ENCODE peak calls at places on chromosomes 13 and 19, in seven cellular contexts. F is colonic mucosa, R is GM23248, D is upper lobe of right lung, X is aorta, B is tibial nerve, I is esophagus squamous epithelium. T is an unnamed sample. For H3K27me3 and H3K36me3, the result is how much of the 10 kb centered on the place peaks cover.

GRCh38 chr19:6572217-6572616 is 18.7 kb downstream of the CD70 start:
- DNase-seq in F (no peak), R (no peak), D (no peak), X (peak), B (peak), I (no peak), T (no peak)

GRCh38 chr13:97339019-97339988 is 94.7 kb upstream of the RAP2A start:
- DNase-seq in F (peak), R (peak), D (no peak), X (peak), B (peak), I (no peak), T (no peak)

GRCh38 chr13:105537113-105537512 is 998.3 kb downstream of the EFNB2 start:
- DNase-seq in F (no peak), R (no peak), D (no peak), X (no peak), B (no peak), I (no peak), T (no peak)

GRCh38 chr19:23718802-23719201 is 31.8 kb upstream of the ZNF675 start:
- DNase-seq in F (no peak), R (no peak), D (no peak), X (no peak), B (no peak), I (no peak), T (no peak)

GRCh38 chr19:3982701-3983541 is 2.3 kb downstream of the EEF2 start:
- DNase-seq in F (no peak), R (peak), D (no peak), X (peak), B (no peak), I (no peak), T (no peak)

GRCh38 chr19:23070353-23070781 is 46.5 kb upstream of the ZNF730 start:
- DNase-seq in F (peak), R (peak), D (no peak), X (peak), B (no peak), I (no peak), T (no peak)

GRCh38 chr13:46179576-46180368 is 2.2 kb downstream of the LCP1 start:
- DNase-seq in F (peak), R (no peak), D (peak), X (peak), B (peak), I (peak), T (no peak)

GRCh38 chr13:44818016-44818415 is 171.3 kb downstream of the NUFIP1 start:
- DNase-seq in F (no peak), R (no peak), D (no peak), X (no peak), B (no peak), I (no peak), T (no peak)

GRCh38 chr13:31213681-31214289 is 14.0 kb downstream of the B3GLCT start:
- DNase-seq in F (no peak), R (peak), D (no peak), X (no peak), B (no peak), I (no peak), T (no peak)

GRCh38 chr13:46321494-46322225 is 65.4 kb downstream of the RUBCNL start:
- DNase-seq in F (peak), R (peak), D (no peak), X (peak), B (peak), I (no peak), T (peak)

GRCh38 chr13:39822437-39822836 is 167.0 kb downstream of the COG6 start:
- DNase-seq in F (no peak), R (no peak), D (no peak), X (no peak), B (no peak), I (no peak), T (no peak)

GRCh38 chr13:57631607-57632275 is at the start of gene PCDH17:
- DNase-seq in F (no peak), R (peak), D (peak), X (peak), B (no peak), I (no peak), T (no peak)

GRCh38 chr19:7611541-7612279 is 16.0 kb downstream of the CAMSAP3 start:
- DNase-seq in F (no peak), R (no peak), D (peak), X (no peak), B (no peak), I (no peak), T (no peak)

GRCh38 chr13:40665061-40665753 is 1.2 kb downstream of the FOXO1 start:
- DNase-seq in F (peak), R (peak), D (peak), X (peak), B (no peak), I (no peak), T (peak)

GRCh38 chr13:96925869-96926628 is 68.2 kb downstream of the OXGR1 start:
- DNase-seq in F (peak), R (no peak), D (no peak), X (no peak), B (no peak), I (no peak), T (peak)

GRCh38 chr19:21482863-21483276 is 22.5 kb upstream of the ZNF429 start:
- DNase-seq in F (peak), R (peak), D (peak), X (peak), B (no peak), I (no peak), T (no peak)

GRCh38 chr13:26406791-26407190 is 150.7 kb upstream of the WASF3 start:
- DNase-seq in F (no peak), R (peak), D (no peak), X (no peak), B (no peak), I (no peak), T (no peak)

GRCh38 chr19:55670280-55671053 is 4.6 kb upstream of the EPN1 start:
- DNase-seq in F (no peak), R (no peak), D (no peak), X (peak), B (no peak), I (no peak), T (peak)

GRCh38 chr13:79679334-79679733 is 198.4 kb downstream of the NDFIP2 start:
- DNase-seq in F (peak), R (peak), D (peak), X (peak), B (peak), I (no peak), T (peak)

GRCh38 chr13:110841406-110841805 is 73.5 kb downstream of the ANKRD10 start:
- DNase-seq in F (no peak), R (no peak), D (no peak), X (no peak), B (no peak), I (no peak), T (no peak)

GRCh38 chr19:5632241-5632612 is 9.3 kb downstream of the SAFB start:
- DNase-seq in F (no peak), R (no peak), D (no peak), X (no peak), B (no peak), I (no peak), T (no peak)

GRCh38 chr19:58009666-58010301 is 7.2 kb upstream of the ZNF606 start:
- DNase-seq in F (peak), R (peak), D (peak), X (peak), B (peak), I (no peak), T (peak)

GRCh38 chr19:47319923-47320871 is 10.5 kb downstream of the C5AR1 start:
- DNase-seq in F (no peak), R (no peak), D (no peak), X (no peak), B (no peak), I (no peak), T (no peak)

GRCh38 chr19:50762554-50762953 is 7.7 kb upstream of the GPR32 start:
- DNase-seq in F (no peak), R (no peak), D (no peak), X (no peak), B (no peak), I (no peak), T (no peak)

GRCh38 chr19:50770888-50771287 is 624 bp downstream of the GPR32 start:
- DNase-seq in F (no peak), R (no peak), D (no peak), X (no peak), B (no peak), I (no peak), T (no peak)

GRCh38 chr19:50772408-50773311 is 2.4 kb downstream of the GPR32 start:
- DNase-seq in F (no peak), R (peak), D (no peak), X (no peak), B (no peak), I (no peak), T (no peak)

DNA sequence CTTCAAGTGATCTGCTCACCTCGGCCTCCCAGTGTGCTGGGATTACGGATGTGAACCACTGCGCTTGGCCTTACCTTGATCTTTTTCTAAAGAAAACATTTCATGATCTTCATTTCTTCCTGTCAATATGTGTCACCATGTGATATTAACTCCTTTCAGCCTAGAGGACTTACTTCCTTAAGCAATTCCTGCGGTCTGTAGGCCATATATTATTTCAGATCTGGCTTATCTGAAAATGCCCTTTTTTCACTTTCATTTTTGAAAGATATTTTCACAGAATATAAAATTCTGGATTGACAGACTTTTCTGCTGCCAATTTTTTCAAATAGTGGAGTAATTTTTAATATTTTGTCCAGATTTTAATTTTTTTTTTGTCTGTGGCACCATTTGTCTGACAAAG is 2.0 kb upstream of the GPR32 start:
- DNase-seq in F (no peak), R (no peak), D (no peak), X (no peak), B (no peak), I (no peak), T (no peak)
- H3K27me3 ChIP-seq in F (under half), R (under half), D (under half), X (under half), B (under half), I (under half), T (under half)

GRCh38 chr13:77016888-77017623 is 9.9 kb downstream of the FBXL3 start:
- DNase-seq in F (no peak), R (no peak), D (no peak), X (no peak), B (no peak), I (no peak), T (no peak)

GRCh38 chr13:77014906-77015685 is 11.9 kb downstream of the FBXL3 start:
- DNase-seq in F (no peak), R (no peak), D (no peak), X (no peak), B (no peak), I (no peak), T (no peak)

GRCh38 chr13:77019756-77020155 is 7.2 kb downstream of the FBXL3 start:
- DNase-seq in F (no peak), R (no peak), D (no peak), X (no peak), B (no peak), I (no peak), T (no peak)

GRCh38 chr13:77013853-77014542 is 13.0 kb downstream of the FBXL3 start:
- DNase-seq in F (no peak), R (no peak), D (no peak), X (no peak), B (no peak), I (no peak), T (no peak)

GRCh38 chr13:77016241-77016812 is 10.6 kb downstream of the FBXL3 start:
- DNase-seq in F (no peak), R (no peak), D (no peak), X (no peak), B (no peak), I (no peak), T (no peak)
- H3K36me3 ChIP-seq in F (under half), R (half or more), D (half or more), X (under half), B (half or more), I (half or more), T (under half)

GRCh38 chr13:33017410-33017929 is 1.2 kb downstream of the KL start:
- DNase-seq in F (peak), R (peak), D (no peak), X (peak), B (peak), I (no peak), T (peak)

GRCh38 chr13:33015275-33015674 is 948 bp upstream of the KL start:
- DNase-seq in F (no peak), R (no peak), D (no peak), X (no peak), B (peak), I (no peak), T (no peak)

GRCh38 chr13:33016414-33017409 is at the start of gene KL:
- DNase-seq in F (peak), R (peak), D (peak), X (peak), B (no peak), I (no peak), T (no peak)

GRCh38 chr13:33014291-33014690 is 1.9 kb upstream of the KL start:
- DNase-seq in F (no peak), R (no peak), D (no peak), X (no peak), B (no peak), I (no peak), T (no peak)

GRCh38 chr13:33015791-33016323 is 366 bp upstream of the KL start:
- DNase-seq in F (peak), R (peak), D (peak), X (no peak), B (no peak), I (no peak), T (no peak)
- H3K27me3 ChIP-seq in F (under half), R (half or more), D (under half), X (under half), B (under half), I (under half), T (under half)

GRCh38 chr19:13762635-13763235 is 1.6 kb upstream of the MRI1 start:
- DNase-seq in F (no peak), R (no peak), D (no peak), X (no peak), B (no peak), I (no peak), T (no peak)

GRCh38 chr19:13764101-13764807 is at the start of gene MRI1:
- DNase-seq in F (peak), R (peak), D (peak), X (peak), B (peak), I (no peak), T (peak)

GRCh38 chr19:13764821-13765394 is 586 bp downstream of the MRI1 start:
- DNase-seq in F (no peak), R (peak), D (peak), X (no peak), B (no peak), I (no peak), T (peak)

GRCh38 chr19:13761423-13761822 is 2.9 kb upstream of the MRI1 start:
- DNase-seq in F (no peak), R (no peak), D (no peak), X (no peak), B (no peak), I (no peak), T (no peak)

DNA sequence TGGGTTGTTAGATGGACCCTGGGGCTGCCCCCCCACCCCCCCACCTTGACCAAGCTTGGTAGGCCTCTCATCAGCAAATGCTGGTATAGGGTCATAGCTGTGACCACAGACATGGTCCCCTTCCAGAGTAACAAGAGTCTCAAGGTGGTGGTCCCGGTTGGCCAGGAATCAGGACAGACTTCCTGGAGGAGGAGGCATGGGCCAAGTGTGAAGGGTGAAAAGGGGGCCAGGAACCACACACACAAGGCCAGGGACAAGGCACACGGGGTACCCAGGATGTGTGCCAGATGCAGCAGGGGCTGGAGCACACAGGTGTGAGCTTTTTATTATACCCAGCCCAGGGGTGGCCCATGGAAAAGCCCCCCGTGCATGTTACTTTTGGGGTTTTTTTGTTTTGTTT is 1.0 kb upstream of the MRI1 start:
- DNase-seq in F (no peak), R (no peak), D (no peak), X (no peak), B (no peak), I (no peak), T (no peak)
- H3K36me3 ChIP-seq in F (under half), R (under half), D (under half), X (under half), B (half or more), I (half or more), T (under half)

GRCh38 chr13:22032905-22033304 is 362.0 kb downstream of the FGF9 start:
- DNase-seq in F (no peak), R (no peak), D (no peak), X (no peak), B (no peak), I (no peak), T (no peak)
- H3K27me3 ChIP-seq in F (under half), R (under half), D (under half), X (under half), B (under half), I (under half), T (under half)

GRCh38 chr13:29587645-29588044 is 7.8 kb downstream of the SLC7A1 start:
- DNase-seq in F (no peak), R (peak), D (no peak), X (no peak), B (no peak), I (no peak), T (no peak)

GRCh38 chr13:29581666-29582065 is 13.8 kb downstream of the SLC7A1 start:
- DNase-seq in F (no peak), R (peak), D (no peak), X (no peak), B (no peak), I (no peak), T (no peak)

GRCh38 chr13:29582171-29582570 is 13.3 kb downstream of the SLC7A1 start:
- DNase-seq in F (peak), R (peak), D (no peak), X (no peak), B (no peak), I (no peak), T (no peak)

GRCh38 chr13:29579094-29579493 is 16.4 kb downstream of the SLC7A1 start:
- DNase-seq in F (no peak), R (no peak), D (no peak), X (no peak), B (no peak), I (no peak), T (no peak)

DNA sequence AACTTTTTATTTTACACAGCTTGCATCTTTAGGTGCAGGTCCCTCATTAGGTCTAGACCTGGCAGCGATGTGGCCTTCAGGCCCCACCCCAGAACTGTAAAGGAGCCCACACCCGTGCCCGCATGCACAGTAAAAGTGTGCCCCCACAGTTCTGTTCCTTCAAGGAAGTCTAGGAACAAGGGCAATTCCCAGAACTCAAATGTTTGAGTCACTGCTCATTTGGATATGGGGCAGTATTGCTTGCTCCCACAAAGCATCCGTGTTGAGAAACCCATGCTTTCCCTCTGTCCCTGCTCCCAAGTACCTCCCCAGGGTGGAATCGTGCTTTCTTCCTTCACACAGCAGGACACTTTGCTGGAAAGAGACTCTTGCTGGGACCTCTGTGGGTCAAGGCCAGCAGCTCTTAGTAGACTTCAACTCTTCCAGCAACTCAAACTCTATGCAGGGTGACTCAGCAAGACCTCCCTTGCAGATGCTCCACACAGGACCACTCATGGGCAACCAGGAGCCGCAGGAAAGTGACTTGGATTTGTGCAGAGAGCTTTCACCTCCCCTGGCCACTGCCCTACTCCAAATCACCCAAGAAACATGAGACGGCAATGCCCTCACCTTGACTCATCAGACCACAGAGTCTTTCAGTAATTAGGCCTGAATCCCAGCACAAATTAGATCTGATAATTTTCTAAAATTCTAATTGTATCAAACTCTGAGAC is 12.3 kb downstream of the SLC7A1 start:
- DNase-seq in F (peak), R (peak), D (no peak), X (no peak), B (no peak), I (no peak), T (no peak)
- H3K36me3 ChIP-seq in F (under half), R (under half), D (under half), X (under half), B (under half), I (under half), T (under half)

GRCh38 chr19:17999685-18000479 is 8.1 kb upstream of the ARRDC2 start:
- DNase-seq in F (no peak), R (no peak), D (peak), X (peak), B (no peak), I (no peak), T (no peak)

GRCh38 chr19:17998827-17999150 is 9.2 kb upstream of the ARRDC2 start:
- DNase-seq in F (no peak), R (no peak), D (no peak), X (no peak), B (no peak), I (no peak), T (no peak)

GRCh38 chr19:17996826-17997316 is 11.1 kb upstream of the ARRDC2 start:
- DNase-seq in F (peak), R (peak), D (peak), X (peak), B (peak), I (no peak), T (peak)

GRCh38 chr19:18000480-18000980 is 7.4 kb upstream of the ARRDC2 start:
- DNase-seq in F (no peak), R (no peak), D (no peak), X (no peak), B (no peak), I (no peak), T (no peak)

GRCh38 chr19:17997969-17998826 is 9.8 kb upstream of the ARRDC2 start:
- DNase-seq in F (no peak), R (peak), D (peak), X (peak), B (no peak), I (no peak), T (no peak)
- H3K27me3 ChIP-seq in F (under half), R (under half), D (under half), X (under half), B (under half), I (under half), T (under half)